ENCODE peak calls at places on chromosome 5, in four cellular contexts. O, U, G and K are unnamed samples.

GRCh38 chr5:61779743-61780142 is 447.7 kb downstream of the ZSWIM6 start:
- DNase-seq in U (no peak), O (no peak), G (no peak), K (no peak)

GRCh38 chr5:149853019-149853648 is 91.5 kb downstream of the PDE6A start:
- DNase-seq in O (peak; percentile 44), G (peak; percentile 70), U (peak; percentile 81), K (no peak)

GRCh38 chr5:57863661-57864060 is 381.1 kb upstream of the ACTBL2 start:
- DNase-seq in O (no peak), G (no peak), U (no peak), K (no peak)

GRCh38 chr5:179124329-179124852 is 64.2 kb downstream of the ZNF354C start:
- DNase-seq in O (no peak), G (no peak), U (no peak), K (no peak)

GRCh38 chr5:113266227-113266912 is 168.4 kb downstream of the TSSK1B start:
- DNase-seq in U (no peak), O (no peak), G (no peak), K (no peak)

GRCh38 chr5:124644138-124644537 is 102.3 kb downstream of the ZNF608 start:
- DNase-seq in O (no peak), U (peak; percentile 35), G (peak; percentile 64), K (no peak)

GRCh38 chr5:26791433-26791832 is 247.0 kb downstream of the CDH9 start:
- DNase-seq in U (no peak), G (no peak), O (no peak), K (no peak)

GRCh38 chr5:56492812-56493211 is 259.7 kb upstream of the ANKRD55 start:
- DNase-seq in U (no peak), G (no peak), O (no peak), K (no peak)

GRCh38 chr5:474826-475661 is 32.1 kb downstream of the EXOC3 start:
- DNase-seq in O (no peak), U (no peak), G (no peak), K (no peak)

DNA sequence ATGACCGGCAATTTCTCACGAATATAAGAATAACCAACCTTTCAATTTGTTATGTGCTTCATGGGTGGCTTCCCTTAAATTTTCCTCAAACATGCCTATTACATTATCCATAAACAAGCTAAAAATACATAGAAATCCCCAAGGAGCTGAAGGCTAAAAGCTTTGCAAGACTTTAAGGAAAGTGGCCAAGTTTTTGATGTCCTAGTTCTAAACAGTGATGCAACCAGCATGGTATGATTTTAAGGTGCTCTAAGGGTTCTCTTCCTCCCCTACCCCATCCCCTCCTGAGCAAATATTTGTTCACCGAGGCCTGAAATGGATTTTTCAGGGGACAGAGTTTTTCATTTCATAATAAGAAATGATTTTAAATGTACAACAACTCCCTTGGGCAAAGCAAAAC is 79.8 kb downstream of the RGS7BP start:
- DNase-seq in O (no peak), U (no peak), G (no peak), K (no peak)
- TF ChIP-seq ATF3 in O (no peak), U (no peak), G (no peak), K (no peak)

DNA sequence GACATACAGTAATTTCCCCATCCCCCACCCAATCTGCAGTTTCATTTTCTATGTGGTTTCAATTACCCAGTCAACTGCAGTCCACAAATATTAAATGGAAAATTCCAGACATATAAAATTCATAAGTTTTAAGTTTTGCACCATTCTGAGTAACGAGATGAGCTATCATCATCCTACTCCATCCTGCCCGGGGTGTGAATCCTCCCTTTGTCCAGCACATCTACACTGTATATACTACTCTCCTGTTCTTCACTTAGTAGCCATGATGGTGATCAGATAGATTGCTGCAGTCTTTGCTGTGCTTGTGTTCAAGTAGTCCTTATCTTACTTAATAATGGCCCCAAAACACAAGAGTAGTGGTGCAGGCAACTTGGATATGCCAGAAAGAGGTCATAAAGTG is 11.3 kb downstream of the OXCT1 start:
- DNase-seq in G (no peak), U (no peak), O (no peak), K (no peak)
- TF ChIP-seq ATF3 in G (no peak), U (no peak), O (no peak), K (no peak)

DNA sequence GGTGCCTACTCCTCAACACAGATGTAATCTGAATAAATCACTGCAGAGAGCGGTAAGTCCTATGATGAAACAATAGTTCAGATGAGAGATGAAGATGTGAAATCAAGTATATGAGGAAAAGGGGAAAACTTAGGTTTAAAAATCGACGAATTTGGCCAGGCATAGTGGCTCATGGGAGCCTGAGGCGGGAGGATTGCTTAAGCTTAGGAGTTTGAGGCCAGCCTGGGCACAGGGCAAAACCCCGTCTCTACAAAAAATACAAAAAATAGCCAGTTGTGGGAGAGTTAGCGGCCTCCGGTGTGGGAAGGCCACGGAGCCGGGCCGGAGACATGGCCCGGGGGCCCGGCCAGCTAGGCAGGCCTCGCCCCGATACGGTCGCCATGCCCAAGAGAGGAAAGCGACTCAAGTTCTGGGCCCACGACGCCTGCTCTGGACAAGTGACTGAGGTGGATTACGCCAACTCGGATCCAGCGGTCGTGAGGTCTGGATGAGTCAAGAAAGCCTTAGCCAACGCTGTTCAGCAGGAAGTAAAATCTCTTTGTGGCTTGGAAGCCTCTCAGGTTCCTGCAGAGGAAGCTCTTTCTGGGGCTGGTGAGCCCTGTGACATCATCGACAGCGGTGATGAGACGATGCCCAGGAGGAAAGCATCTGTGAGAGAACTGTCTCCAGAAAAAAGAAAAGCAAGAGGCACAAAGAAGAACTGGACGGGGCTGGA is 62.8 kb upstream of the SUB1 start:
- DNase-seq in U (no peak), G (no peak), O (no peak), K (no peak)
- TF ChIP-seq ATF3 in U (no peak), G (no peak), O (no peak), K (no peak)

GRCh38 chr5:13250450-13251291 is 693.8 kb downstream of the DNAH5 start:
- DNase-seq in G (peak; percentile 30), O (no peak), U (no peak), K (no peak)
- TF ChIP-seq ATF3 in G (no peak), O (no peak), U (no peak), K (no peak)

DNA sequence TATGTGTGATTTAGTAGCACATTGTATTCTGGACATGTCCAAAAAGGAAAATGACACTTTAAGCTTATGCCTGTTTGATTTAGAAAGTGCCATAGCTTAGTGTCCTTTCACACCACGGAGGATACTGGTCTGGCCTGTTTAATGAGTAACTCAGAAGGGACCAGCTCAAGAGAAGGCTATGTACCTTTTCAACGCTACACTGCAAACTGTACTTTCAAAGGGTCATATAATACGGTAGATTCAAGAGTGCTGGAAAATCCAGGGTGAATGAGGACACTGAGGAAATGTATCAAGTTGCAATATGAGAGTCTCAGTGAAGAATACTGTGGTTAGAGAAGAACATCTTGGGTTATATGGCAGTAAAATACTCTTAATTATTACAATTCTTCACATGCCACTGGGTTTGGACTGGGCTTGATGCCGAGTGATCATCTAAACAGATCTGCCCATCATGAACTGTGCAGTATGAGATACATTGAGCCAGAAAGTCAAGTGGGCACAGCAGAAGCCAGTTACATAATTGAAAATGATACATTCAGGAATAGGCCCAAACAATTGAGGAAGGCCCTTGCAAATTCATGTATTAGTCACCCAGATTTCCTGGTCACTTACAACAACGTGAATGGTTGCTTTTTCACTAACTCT is 1211.5 kb upstream of the CDH9 start:
- DNase-seq in U (no peak), O (no peak), G (no peak), K (no peak)
- TF ChIP-seq ATF3 in U (no peak), O (no peak), G (no peak), K (no peak)